ENCODE peak calls at places on chromosome 2, in five cellular contexts. G is A549, M is spleen, S is Caco-2, Q is Panc1. U is an unnamed sample. For H3K4me1 and H3K9me3, the result is how much of the 10 kb centered on the place peaks cover.

GRCh38 chr2:85231242-85231805 is 96.5 kb downstream of the TGOLN2 start:
- DNase-seq in G (no peak), M (no peak), S (peak), Q (no peak), U (no peak)

GRCh38 chr2:197205590-197206215 is 104.9 kb downstream of the ANKRD44 start:
- DNase-seq in G (no peak), M (peak), S (no peak), Q (no peak), U (peak)

GRCh38 chr2:61011649-61012048 is 5.9 kb upstream of the PEX13 start:
- DNase-seq in G (no peak), M (no peak), S (no peak), Q (no peak), U (no peak)

GRCh38 chr2:24015562-24016375 is 5.9 kb downstream of the MFSD2B start:
- DNase-seq in G (peak), M (no peak), S (peak), Q (peak), U (no peak)

GRCh38 chr2:118668431-118669424 is 178.7 kb downstream of the EN1 start:
- DNase-seq in G (peak), M (no peak), S (no peak), Q (peak), U (no peak)

GRCh38 chr2:96950391-96951124 is 35.8 kb downstream of the FAM178B start:
- DNase-seq in G (no peak), M (no peak), S (no peak), Q (no peak), U (no peak)

GRCh38 chr2:208407667-208408066 is 1.1 kb downstream of the PTH2R start:
- DNase-seq in G (peak), M (no peak), S (no peak), Q (no peak), U (no peak)

GRCh38 chr2:160140471-160140870 is 59.6 kb downstream of the ITGB6 start:
- DNase-seq in G (no peak), M (no peak), S (no peak), Q (no peak), U (no peak)

GRCh38 chr2:53751728-53752127 is 15.9 kb upstream of the CHAC2 start:
- DNase-seq in G (no peak), M (no peak), S (no peak), Q (no peak), U (no peak)

GRCh38 chr2:241892299-241893137 is 23.0 kb downstream of the RTP5 start:
- DNase-seq in G (no peak), M (peak), S (peak), Q (no peak), U (no peak)

GRCh38 chr2:26175716-26176615 is 3.1 kb downstream of the GAREM2 start:
- DNase-seq in G (no peak), M (no peak), S (peak), Q (no peak), U (no peak)

GRCh38 chr2:180999274-180999964 is 19.0 kb downstream of the UBE2E3 start:
- DNase-seq in G (no peak), M (no peak), S (no peak), Q (no peak), U (no peak)

GRCh38 chr2:17483496-17483895 is 34.7 kb downstream of the RAD51AP2 start:
- DNase-seq in G (no peak), M (no peak), S (no peak), Q (no peak), U (no peak)

GRCh38 chr2:20524412-20525040 is 77.7 kb downstream of the RHOB start:
- DNase-seq in G (no peak), M (no peak), S (no peak), Q (no peak), U (no peak)

GRCh38 chr2:220174826-220175225 is 547.4 kb downstream of the SLC4A3 start:
- DNase-seq in G (no peak), M (no peak), S (no peak), Q (no peak), U (no peak)

GRCh38 chr2:147327636-147328035 is 517.2 kb upstream of the ACVR2A start:
- DNase-seq in G (no peak), M (no peak), S (no peak), Q (no peak), U (peak)

GRCh38 chr2:217338306-217338916 is 478.5 kb upstream of the TNP1 start:
- DNase-seq in G (no peak), M (no peak), S (no peak), Q (no peak), U (no peak)

GRCh38 chr2:241161646-241162281 is 11.5 kb downstream of the PPP1R7 start:
- DNase-seq in G (no peak), M (peak), S (no peak), Q (no peak), U (no peak)

GRCh38 chr2:240869109-240869955 is 708 bp downstream of the AGXT start:
- DNase-seq in G (no peak), M (peak), S (no peak), Q (no peak), U (no peak)

GRCh38 chr2:54428401-54428800 is 27.7 kb upstream of the SPTBN1 start:
- DNase-seq in G (no peak), M (no peak), S (no peak), Q (no peak), U (no peak)

GRCh38 chr2:125313806-125314205 is 1288.7 kb downstream of the CNTNAP5 start:
- DNase-seq in G (no peak), M (peak), S (no peak), Q (no peak), U (no peak)

GRCh38 chr2:24304098-24304497 is 56.2 kb downstream of the ITSN2 start:
- DNase-seq in G (no peak), M (no peak), S (no peak), Q (no peak), U (no peak)

GRCh38 chr2:102264952-102265351 is 46.4 kb upstream of the IL1RL1 start:
- DNase-seq in G (no peak), M (no peak), S (no peak), Q (no peak), U (no peak)

GRCh38 chr2:101860157-101860556 is 131.6 kb upstream of the IL1R2 start:
- DNase-seq in G (no peak), M (no peak), S (no peak), Q (no peak), U (no peak)

GRCh38 chr2:100997509-100998234 is 4.4 kb upstream of the RPL31 start:
- DNase-seq in G (no peak), M (no peak), S (no peak), Q (no peak), U (no peak)

GRCh38 chr2:234676859-234677450 is 180.1 kb upstream of the ARL4C start:
- DNase-seq in G (no peak), M (no peak), S (no peak), Q (no peak), U (no peak)

GRCh38 chr2:235462415-235462790 is 31.4 kb upstream of the AGAP1 start:
- DNase-seq in G (no peak), M (no peak), S (no peak), Q (no peak), U (no peak)

GRCh38 chr2:84701880-84702279 is 179.0 kb downstream of the TRABD2A start:
- DNase-seq in G (no peak), M (no peak), S (no peak), Q (no peak), U (no peak)

GRCh38 chr2:201348758-201349157 is 8.4 kb downstream of the FLACC1 start:
- DNase-seq in G (no peak), M (no peak), S (no peak), Q (no peak), U (no peak)

GRCh38 chr2:227324671-227325055 is 388 bp upstream of the MFF start:
- DNase-seq in G (peak), M (no peak), S (no peak), Q (peak), U (no peak)

GRCh38 chr2:205216580-205216979 is 465.7 kb upstream of the NRP2 start:
- DNase-seq in G (no peak), M (no peak), S (peak), Q (no peak), U (no peak)

GRCh38 chr2:20635698-20636584 is 15.0 kb downstream of the HS1BP3 start:
- DNase-seq in G (peak), M (peak), S (peak), Q (no peak), U (peak)

GRCh38 chr2:148022351-148022750 is 1.5 kb downstream of the MBD5 start:
- DNase-seq in G (no peak), M (no peak), S (no peak), Q (no peak), U (no peak)

GRCh38 chr2:174338626-174339570 is 4.1 kb downstream of the SP9 start:
- DNase-seq in G (no peak), M (no peak), S (no peak), Q (no peak), U (no peak)
- H3K4me1 ChIP-seq in G (under half), M (half or more), S (under half), Q (under half), U (half or more)

DNA sequence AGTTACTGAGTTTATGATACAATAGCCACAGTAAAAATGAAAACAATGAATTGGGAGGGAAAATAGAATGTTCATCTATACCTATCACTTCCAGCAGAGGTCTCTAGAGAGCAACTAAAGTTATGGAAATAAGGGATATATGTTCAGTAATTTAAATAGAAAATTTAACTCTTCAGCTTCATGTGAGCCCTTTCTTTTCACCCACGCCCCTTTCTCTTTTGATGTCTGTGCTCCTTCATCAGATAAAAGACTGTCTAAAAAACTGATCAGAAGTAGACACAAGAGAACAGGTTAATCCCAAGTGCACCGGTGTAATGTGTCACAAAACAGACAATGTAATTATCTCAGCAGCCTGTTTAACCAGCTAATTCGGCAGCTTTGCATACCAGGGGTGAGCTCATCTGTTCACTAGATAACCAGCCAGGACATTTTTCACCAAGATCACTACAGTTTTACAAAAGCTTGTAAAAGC is 238.5 kb upstream of the ERBB4 start:
- DNase-seq in G (peak), M (no peak), S (peak), Q (no peak), U (peak)
- H3K4me3 ChIP-seq in G (no peak), M (no peak), S (no peak), Q (no peak), U (no peak)

DNA sequence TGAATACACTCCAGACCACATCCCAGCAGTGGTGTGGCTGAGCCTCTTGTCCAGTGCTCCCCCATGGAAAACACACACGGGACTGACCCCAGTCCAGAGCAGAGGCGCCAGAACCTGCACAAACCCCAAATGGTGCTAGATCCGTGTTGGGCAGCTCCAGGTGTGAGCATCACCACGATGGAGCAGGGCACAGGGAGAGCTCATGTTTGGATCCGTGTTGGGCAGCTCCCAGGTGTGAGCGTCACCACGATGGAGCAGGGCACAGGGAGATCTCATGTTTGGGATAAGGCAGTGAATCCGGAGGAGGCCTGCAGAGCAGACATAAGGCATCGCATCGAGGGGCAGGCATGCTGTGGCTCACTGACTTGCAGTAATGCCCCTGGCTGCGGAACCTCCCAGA is 460.0 kb upstream of the MYT1L start:
- DNase-seq in G (no peak), M (no peak), S (no peak), Q (no peak), U (no peak)
- H3K9me3 ChIP-seq in G (under half), M (under half), S (under half), Q (under half), U (under half)

DNA sequence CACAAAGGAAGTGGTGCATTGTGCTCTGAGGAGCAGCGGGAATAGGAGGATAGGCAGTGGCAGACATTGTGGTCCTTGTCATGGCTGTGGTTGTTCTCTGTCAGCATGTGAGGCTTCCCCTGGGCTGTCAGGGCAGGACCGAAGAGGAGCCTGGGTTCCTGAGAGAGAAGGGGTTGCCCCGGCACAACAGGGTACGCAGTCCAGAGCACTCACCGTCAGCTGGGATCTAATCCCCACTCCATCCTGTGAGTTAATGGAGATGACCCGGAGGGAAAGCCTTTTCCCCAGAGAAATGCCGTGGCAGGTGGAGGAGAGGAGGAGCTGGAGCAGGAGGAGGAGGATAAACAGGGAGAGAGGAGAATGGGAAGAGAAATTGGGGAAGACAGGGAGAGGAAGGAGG is 396.7 kb upstream of the HS6ST1 start:
- DNase-seq in G (no peak), M (no peak), S (no peak), Q (no peak), U (no peak)
- H3K4me1 ChIP-seq in G (under half), M (under half), S (under half), Q (under half), U (under half)

U was measured in CD4-positive, alpha-beta memory T cell.